ENCODE peak calls at places on chromosomes 11 and 22, in ten cellular contexts. One of them, this sample, is unnamed.

GRCh38 chr11:22879615-22880014 is 19.3 kb upstream of the CCDC179 start:
- DNase-seq in choroid plexus epithelial cell: peak
- DNase-seq in activated T-cell treated with anti-CD3 and anti-CD28 coated beads for 48 hours: no peak
- DNase-seq in Right ventricle myocardium inferior: no peak
- DNase-seq in posterior cingulate gyrus: no peak
- DNase-seq in GM20000: no peak
- DNase-seq in tibial nerve: no peak
- DNase-seq in GDM1: no peak
- DNase-seq in psoas muscle: no peak
- DNase-seq in endothelial cell: no peak
- DNase-seq in this sample: no peak

GRCh38 chr11:115580927-115581680 is 76.9 kb upstream of the CADM1 start:
- DNase-seq in endothelial cell: no peak
- DNase-seq in posterior cingulate gyrus: no peak
- DNase-seq in activated T-cell treated with anti-CD3 and anti-CD28 coated beads for 48 hours: no peak
- DNase-seq in GDM1: no peak
- DNase-seq in Right ventricle myocardium inferior: no peak
- DNase-seq in tibial nerve: peak
- DNase-seq in choroid plexus epithelial cell: no peak
- DNase-seq in GM20000: no peak
- DNase-seq in psoas muscle: peak
- DNase-seq in this sample: no peak

GRCh38 chr22:35894937-35895708 is 133.5 kb downstream of the RBFOX2 start:
- DNase-seq in Right ventricle myocardium inferior: no peak
- DNase-seq in activated T-cell treated with anti-CD3 and anti-CD28 coated beads for 48 hours: no peak
- DNase-seq in GM20000: no peak
- DNase-seq in endothelial cell: no peak
- DNase-seq in GDM1: no peak
- DNase-seq in posterior cingulate gyrus: no peak
- DNase-seq in psoas muscle: no peak
- DNase-seq in tibial nerve: no peak
- DNase-seq in choroid plexus epithelial cell: peak
- DNase-seq in this sample: no peak

GRCh38 chr11:61611309-61611708 is 30.4 kb upstream of the SYT7 start:
- DNase-seq in endothelial cell: no peak
- DNase-seq in GDM1: no peak
- DNase-seq in activated T-cell treated with anti-CD3 and anti-CD28 coated beads for 48 hours: no peak
- DNase-seq in choroid plexus epithelial cell: no peak
- DNase-seq in psoas muscle: no peak
- DNase-seq in tibial nerve: no peak
- DNase-seq in posterior cingulate gyrus: no peak
- DNase-seq in Right ventricle myocardium inferior: no peak
- DNase-seq in GM20000: no peak
- DNase-seq in this sample: no peak

GRCh38 chr11:80435345-80435744 is 994.5 kb upstream of the TENM4 start:
- DNase-seq in choroid plexus epithelial cell: no peak
- DNase-seq in posterior cingulate gyrus: no peak
- DNase-seq in tibial nerve: no peak
- DNase-seq in activated T-cell treated with anti-CD3 and anti-CD28 coated beads for 48 hours: no peak
- DNase-seq in GM20000: no peak
- DNase-seq in endothelial cell: no peak
- DNase-seq in GDM1: no peak
- DNase-seq in psoas muscle: no peak
- DNase-seq in Right ventricle myocardium inferior: no peak
- DNase-seq in this sample: no peak

GRCh38 chr11:126929186-126930085 is 71.1 kb downstream of the KIRREL3 start:
- DNase-seq in choroid plexus epithelial cell: no peak
- DNase-seq in Right ventricle myocardium inferior: no peak
- DNase-seq in posterior cingulate gyrus: no peak
- DNase-seq in endothelial cell: no peak
- DNase-seq in tibial nerve: no peak
- DNase-seq in activated T-cell treated with anti-CD3 and anti-CD28 coated beads for 48 hours: no peak
- DNase-seq in psoas muscle: no peak
- DNase-seq in GM20000: no peak
- DNase-seq in GDM1: no peak
- DNase-seq in this sample: peak

GRCh38 chr11:87286338-87286737 is 248.6 kb downstream of the TMEM135 start:
- DNase-seq in tibial nerve: no peak
- DNase-seq in GM20000: no peak
- DNase-seq in Right ventricle myocardium inferior: no peak
- DNase-seq in posterior cingulate gyrus: peak
- DNase-seq in choroid plexus epithelial cell: no peak
- DNase-seq in psoas muscle: no peak
- DNase-seq in endothelial cell: no peak
- DNase-seq in GDM1: no peak
- DNase-seq in activated T-cell treated with anti-CD3 and anti-CD28 coated beads for 48 hours: no peak
- DNase-seq in this sample: no peak

GRCh38 chr11:125141686-125142535 is 22.6 kb upstream of the PKNOX2 start:
- DNase-seq in tibial nerve: no peak
- DNase-seq in endothelial cell: peak
- DNase-seq in psoas muscle: peak
- DNase-seq in Right ventricle myocardium inferior: no peak
- DNase-seq in GDM1: peak
- DNase-seq in posterior cingulate gyrus: no peak
- DNase-seq in GM20000: peak
- DNase-seq in activated T-cell treated with anti-CD3 and anti-CD28 coated beads for 48 hours: peak
- DNase-seq in choroid plexus epithelial cell: peak
- DNase-seq in this sample: peak

GRCh38 chr11:64245401-64245796 is 1.3 kb downstream of the PPP1R14B start:
- DNase-seq in GDM1: no peak
- DNase-seq in choroid plexus epithelial cell: no peak
- DNase-seq in posterior cingulate gyrus: no peak
- DNase-seq in Right ventricle myocardium inferior: no peak
- DNase-seq in endothelial cell: no peak
- DNase-seq in tibial nerve: no peak
- DNase-seq in GM20000: no peak
- DNase-seq in psoas muscle: peak
- DNase-seq in activated T-cell treated with anti-CD3 and anti-CD28 coated beads for 48 hours: no peak
- DNase-seq in this sample: no peak

GRCh38 chr22:42626951-42627625 is 12.4 kb upstream of the POLDIP3 start:
- DNase-seq in posterior cingulate gyrus: no peak
- DNase-seq in GM20000: no peak
- DNase-seq in psoas muscle: no peak
- DNase-seq in endothelial cell: no peak
- DNase-seq in Right ventricle myocardium inferior: peak
- DNase-seq in GDM1: no peak
- DNase-seq in activated T-cell treated with anti-CD3 and anti-CD28 coated beads for 48 hours: no peak
- DNase-seq in tibial nerve: no peak
- DNase-seq in choroid plexus epithelial cell: no peak
- DNase-seq in this sample: no peak

GRCh38 chr11:5242933-5243844 is 6.5 kb downstream of the HBG1 start:
- DNase-seq in activated T-cell treated with anti-CD3 and anti-CD28 coated beads for 48 hours: no peak
- DNase-seq in posterior cingulate gyrus: no peak
- DNase-seq in tibial nerve: no peak
- DNase-seq in psoas muscle: no peak
- DNase-seq in choroid plexus epithelial cell: peak
- DNase-seq in GDM1: no peak
- DNase-seq in GM20000: no peak
- DNase-seq in endothelial cell: no peak
- DNase-seq in Right ventricle myocardium inferior: no peak
- DNase-seq in this sample: no peak

GRCh38 chr11:76385903-76386302 is 4.8 kb downstream of the GVQW3 start:
- DNase-seq in psoas muscle: no peak
- DNase-seq in GM20000: no peak
- DNase-seq in Right ventricle myocardium inferior: no peak
- DNase-seq in posterior cingulate gyrus: no peak
- DNase-seq in endothelial cell: no peak
- DNase-seq in activated T-cell treated with anti-CD3 and anti-CD28 coated beads for 48 hours: no peak
- DNase-seq in choroid plexus epithelial cell: no peak
- DNase-seq in tibial nerve: no peak
- DNase-seq in GDM1: no peak
- DNase-seq in this sample: no peak

GRCh38 chr11:117424781-117425180 is 97.1 kb downstream of the CEP164 start:
- DNase-seq in psoas muscle: no peak
- DNase-seq in posterior cingulate gyrus: no peak
- DNase-seq in activated T-cell treated with anti-CD3 and anti-CD28 coated beads for 48 hours: no peak
- DNase-seq in GM20000: no peak
- DNase-seq in Right ventricle myocardium inferior: no peak
- DNase-seq in GDM1: no peak
- DNase-seq in tibial nerve: no peak
- DNase-seq in choroid plexus epithelial cell: peak
- DNase-seq in endothelial cell: no peak
- DNase-seq in this sample: no peak

GRCh38 chr22:38831166-38831945 is 12.5 kb downstream of the NPTXR start:
- DNase-seq in GM20000: no peak
- DNase-seq in Right ventricle myocardium inferior: peak
- DNase-seq in endothelial cell: no peak
- DNase-seq in activated T-cell treated with anti-CD3 and anti-CD28 coated beads for 48 hours: no peak
- DNase-seq in tibial nerve: no peak
- DNase-seq in posterior cingulate gyrus: peak
- DNase-seq in choroid plexus epithelial cell: peak
- DNase-seq in GDM1: no peak
- DNase-seq in psoas muscle: no peak
- DNase-seq in this sample: no peak

GRCh38 chr11:45025716-45026492 is 75.2 kb upstream of the TP53I11 start:
- DNase-seq in psoas muscle: peak
- DNase-seq in GDM1: peak
- DNase-seq in choroid plexus epithelial cell: peak
- DNase-seq in posterior cingulate gyrus: no peak
- DNase-seq in Right ventricle myocardium inferior: peak
- DNase-seq in GM20000: peak
- DNase-seq in tibial nerve: no peak
- DNase-seq in endothelial cell: peak
- DNase-seq in activated T-cell treated with anti-CD3 and anti-CD28 coated beads for 48 hours: no peak
- DNase-seq in this sample: no peak

GRCh38 chr22:22770280-22770871 is 117.2 kb upstream of the IGLL5 start:
- DNase-seq in choroid plexus epithelial cell: peak
- DNase-seq in GDM1: no peak
- DNase-seq in GM20000: peak
- DNase-seq in posterior cingulate gyrus: no peak
- DNase-seq in endothelial cell: peak
- DNase-seq in psoas muscle: no peak
- DNase-seq in tibial nerve: no peak
- DNase-seq in activated T-cell treated with anti-CD3 and anti-CD28 coated beads for 48 hours: peak
- DNase-seq in Right ventricle myocardium inferior: no peak
- DNase-seq in this sample: peak

GRCh38 chr11:129996113-129996870 is 6.3 kb downstream of the PRDM10 start:
- DNase-seq in GDM1: no peak
- DNase-seq in Right ventricle myocardium inferior: no peak
- DNase-seq in GM20000: no peak
- DNase-seq in tibial nerve: no peak
- DNase-seq in activated T-cell treated with anti-CD3 and anti-CD28 coated beads for 48 hours: no peak
- DNase-seq in psoas muscle: no peak
- DNase-seq in choroid plexus epithelial cell: no peak
- DNase-seq in endothelial cell: no peak
- DNase-seq in posterior cingulate gyrus: no peak
- DNase-seq in this sample: no peak

GRCh38 chr11:75768909-75769771 is 562 bp downstream of the DGAT2 start:
- DNase-seq in psoas muscle: no peak
- DNase-seq in Right ventricle myocardium inferior: no peak
- DNase-seq in GDM1: no peak
- DNase-seq in tibial nerve: no peak
- DNase-seq in posterior cingulate gyrus: peak
- DNase-seq in endothelial cell: no peak
- DNase-seq in GM20000: no peak
- DNase-seq in activated T-cell treated with anti-CD3 and anti-CD28 coated beads for 48 hours: no peak
- DNase-seq in choroid plexus epithelial cell: no peak
- DNase-seq in this sample: no peak

GRCh38 chr22:47835726-47836125 is 1073.3 kb downstream of the TBC1D22A start:
- DNase-seq in endothelial cell: no peak
- DNase-seq in GM20000: no peak
- DNase-seq in psoas muscle: no peak
- DNase-seq in GDM1: no peak
- DNase-seq in Right ventricle myocardium inferior: no peak
- DNase-seq in choroid plexus epithelial cell: peak
- DNase-seq in activated T-cell treated with anti-CD3 and anti-CD28 coated beads for 48 hours: no peak
- DNase-seq in posterior cingulate gyrus: no peak
- DNase-seq in tibial nerve: no peak
- DNase-seq in this sample: no peak

GRCh38 chr11:2098691-2099522 is 40.3 kb downstream of the IGF2 start:
- DNase-seq in GM20000: no peak
- DNase-seq in tibial nerve: no peak
- DNase-seq in endothelial cell: no peak
- DNase-seq in psoas muscle: no peak
- DNase-seq in Right ventricle myocardium inferior: no peak
- DNase-seq in choroid plexus epithelial cell: no peak
- DNase-seq in posterior cingulate gyrus: peak
- DNase-seq in GDM1: no peak
- DNase-seq in activated T-cell treated with anti-CD3 and anti-CD28 coated beads for 48 hours: no peak
- DNase-seq in this sample: no peak

GRCh38 chr11:6856871-6857270 is 6.0 kb upstream of the OR10A2 start:
- DNase-seq in choroid plexus epithelial cell: peak
- DNase-seq in tibial nerve: no peak
- DNase-seq in posterior cingulate gyrus: no peak
- DNase-seq in GM20000: peak
- DNase-seq in activated T-cell treated with anti-CD3 and anti-CD28 coated beads for 48 hours: no peak
- DNase-seq in endothelial cell: no peak
- DNase-seq in GDM1: no peak
- DNase-seq in psoas muscle: no peak
- DNase-seq in Right ventricle myocardium inferior: no peak
- DNase-seq in this sample: no peak

GRCh38 chr11:2567026-2567671 is 122.3 kb downstream of the KCNQ1 start:
- DNase-seq in choroid plexus epithelial cell: no peak
- DNase-seq in GDM1: no peak
- DNase-seq in posterior cingulate gyrus: no peak
- DNase-seq in endothelial cell: no peak
- DNase-seq in GM20000: no peak
- DNase-seq in tibial nerve: no peak
- DNase-seq in Right ventricle myocardium inferior: peak
- DNase-seq in activated T-cell treated with anti-CD3 and anti-CD28 coated beads for 48 hours: no peak
- DNase-seq in psoas muscle: peak
- DNase-seq in this sample: no peak

GRCh38 chr11:120675171-120675570 is 163.6 kb downstream of the GRIK4 start:
- DNase-seq in psoas muscle: no peak
- DNase-seq in endothelial cell: no peak
- DNase-seq in GDM1: no peak
- DNase-seq in GM20000: no peak
- DNase-seq in choroid plexus epithelial cell: peak
- DNase-seq in activated T-cell treated with anti-CD3 and anti-CD28 coated beads for 48 hours: no peak
- DNase-seq in posterior cingulate gyrus: no peak
- DNase-seq in tibial nerve: no peak
- DNase-seq in Right ventricle myocardium inferior: no peak
- DNase-seq in this sample: no peak

GRCh38 chr11:2540521-2541320 is 95.9 kb downstream of the KCNQ1 start:
- DNase-seq in GDM1: no peak
- DNase-seq in activated T-cell treated with anti-CD3 and anti-CD28 coated beads for 48 hours: no peak
- DNase-seq in GM20000: no peak
- DNase-seq in choroid plexus epithelial cell: no peak
- DNase-seq in tibial nerve: no peak
- DNase-seq in psoas muscle: peak
- DNase-seq in endothelial cell: no peak
- DNase-seq in posterior cingulate gyrus: peak
- DNase-seq in Right ventricle myocardium inferior: peak
- DNase-seq in this sample: no peak

GRCh38 chr11:120133216-120134105 is 4.5 kb downstream of the TRIM29 start:
- DNase-seq in tibial nerve: peak
- DNase-seq in psoas muscle: no peak
- DNase-seq in endothelial cell: no peak
- DNase-seq in posterior cingulate gyrus: no peak
- DNase-seq in activated T-cell treated with anti-CD3 and anti-CD28 coated beads for 48 hours: no peak
- DNase-seq in GDM1: no peak
- DNase-seq in GM20000: no peak
- DNase-seq in Right ventricle myocardium inferior: peak
- DNase-seq in choroid plexus epithelial cell: no peak
- DNase-seq in this sample: no peak

GRCh38 chr11:1856306-1857005 is 3.6 kb downstream of the LSP1 start:
- DNase-seq in psoas muscle: no peak
- DNase-seq in GM20000: no peak
- DNase-seq in tibial nerve: no peak
- DNase-seq in posterior cingulate gyrus: no peak
- DNase-seq in activated T-cell treated with anti-CD3 and anti-CD28 coated beads for 48 hours: no peak
- DNase-seq in GDM1: no peak
- DNase-seq in choroid plexus epithelial cell: no peak
- DNase-seq in Right ventricle myocardium inferior: peak
- DNase-seq in endothelial cell: no peak
- DNase-seq in this sample: no peak

GRCh38 chr11:44622190-44622650 is 56.8 kb downstream of the CD82 start:
- DNase-seq in posterior cingulate gyrus: no peak
- DNase-seq in activated T-cell treated with anti-CD3 and anti-CD28 coated beads for 48 hours: no peak
- DNase-seq in choroid plexus epithelial cell: no peak
- DNase-seq in GM20000: no peak
- DNase-seq in tibial nerve: no peak
- DNase-seq in GDM1: no peak
- DNase-seq in Right ventricle myocardium inferior: peak
- DNase-seq in psoas muscle: no peak
- DNase-seq in endothelial cell: no peak
- DNase-seq in this sample: peak

GRCh38 chr11:1111545-1112212 is 37.0 kb downstream of the MUC2 start:
- DNase-seq in GM20000: no peak
- DNase-seq in posterior cingulate gyrus: peak
- DNase-seq in endothelial cell: no peak
- DNase-seq in choroid plexus epithelial cell: no peak
- DNase-seq in psoas muscle: peak
- DNase-seq in Right ventricle myocardium inferior: peak
- DNase-seq in GDM1: no peak
- DNase-seq in tibial nerve: no peak
- DNase-seq in activated T-cell treated with anti-CD3 and anti-CD28 coated beads for 48 hours: no peak
- DNase-seq in this sample: no peak